ENCODE peak calls at places on chromosomes 11 and 22, in nine cellular contexts. P is dermis blood vessel endothelial cell; I is ELR; G is B cell; R is natural killer cell treated with Interleukin-12 subunit alpha and Interleukin-12 subunit beta and Interleukin-15 and Interleukin-18, amount 100 ng/mL, for 72 hours; S is BJ; Q is tibial nerve; M is HCT116; B is CD8-positive, alpha-beta memory T cell. L is an unnamed sample.

GRCh38 chr11:20024172-20024935 is 135.9 kb downstream of the DBX1 start:
- DNase-seq in P (no peak), I (no peak), G (no peak), R (no peak), S (no peak), Q (no peak), M (no peak), B (no peak), L (no peak)

GRCh38 chr11:62138630-62139425 is 15.0 kb downstream of the INCENP start:
- DNase-seq in P (no peak), I (no peak), G (no peak), R (no peak), S (no peak), Q (no peak), M (no peak), B (no peak), L (no peak)

GRCh38 chr11:747176-748006 is at the start of gene TALDO1:
- DNase-seq in P (peak), I (peak), G (peak), R (peak), S (peak), Q (peak), M (peak), B (peak), L (peak)

GRCh38 chr22:24542641-24543040 is 12.3 kb downstream of the GUCD1 start:
- DNase-seq in P (no peak), I (no peak), G (no peak), R (no peak), S (no peak), Q (no peak), M (no peak), B (no peak), L (no peak)

GRCh38 chr11:44973634-44974401 is 23.1 kb upstream of the TP53I11 start:
- DNase-seq in P (no peak), I (no peak), G (no peak), R (no peak), S (no peak), Q (no peak), M (no peak), B (no peak), L (no peak)

GRCh38 chr22:38120359-38121110 is 10.1 kb upstream of the BAIAP2L2 start:
- DNase-seq in P (no peak), I (no peak), G (no peak), R (peak), S (no peak), Q (no peak), M (no peak), B (no peak), L (no peak)

GRCh38 chr11:88814076-88814475 is 251.7 kb downstream of the GRM5 start:
- DNase-seq in P (no peak), I (no peak), G (no peak), R (no peak), S (no peak), Q (no peak), M (no peak), B (no peak), L (no peak)

GRCh38 chr11:96156379-96156722 is 186.6 kb downstream of the MAML2 start:
- DNase-seq in P (no peak), I (no peak), G (no peak), R (no peak), S (no peak), Q (no peak), M (no peak), B (no peak), L (no peak)

GRCh38 chr11:12744831-12745502 is 70.7 kb downstream of the TEAD1 start:
- DNase-seq in P (no peak), I (no peak), G (no peak), R (no peak), S (no peak), Q (no peak), M (no peak), B (no peak), L (no peak)

GRCh38 chr22:22171357-22172218 is 73.0 kb upstream of the VPREB1 start:
- DNase-seq in P (peak), I (peak), G (no peak), R (no peak), S (no peak), Q (no peak), M (peak), B (no peak), L (no peak)

GRCh38 chr11:33633251-33634003 is 67.2 kb downstream of the C11orf91 start:
- DNase-seq in P (no peak), I (peak), G (no peak), R (no peak), S (no peak), Q (no peak), M (peak), B (no peak), L (peak)

GRCh38 chr11:125371451-125371935 is 124.6 kb downstream of the FEZ1 start:
- DNase-seq in P (peak), I (no peak), G (no peak), R (no peak), S (no peak), Q (no peak), M (no peak), B (no peak), L (no peak)

GRCh38 chr22:25666308-25666707 is 75.7 kb upstream of the MYO18B start:
- DNase-seq in P (no peak), I (no peak), G (no peak), R (no peak), S (no peak), Q (no peak), M (no peak), B (no peak), L (no peak)

GRCh38 chr11:72758304-72758689 is 6.1 kb upstream of the ARAP1 start:
- DNase-seq in P (no peak), I (peak), G (no peak), R (no peak), S (no peak), Q (no peak), M (no peak), B (no peak), L (peak)

GRCh38 chr22:41410311-41410751 is 28.6 kb downstream of the TEF start:
- DNase-seq in P (no peak), I (no peak), G (no peak), R (no peak), S (no peak), Q (no peak), M (no peak), B (no peak), L (no peak)

GRCh38 chr22:39292561-39293074 is 26.8 kb downstream of the RPL3 start:
- DNase-seq in P (peak), I (peak), G (no peak), R (no peak), S (peak), Q (peak), M (peak), B (no peak), L (peak)

GRCh38 chr11:64322925-64323260 is 5.0 kb downstream of the PRDX5 start:
- DNase-seq in P (no peak), I (no peak), G (no peak), R (no peak), S (no peak), Q (no peak), M (no peak), B (no peak), L (no peak)

GRCh38 chr22:28939394-28939793 is 56.0 kb downstream of the ZNRF3 start:
- DNase-seq in P (no peak), I (no peak), G (no peak), R (no peak), S (no peak), Q (no peak), M (no peak), B (no peak), L (no peak)

GRCh38 chr11:1778141-1778911 is 14.6 kb upstream of the CTSD start:
- DNase-seq in P (no peak), I (no peak), G (no peak), R (no peak), S (no peak), Q (no peak), M (no peak), B (no peak), L (no peak)

GRCh38 chr11:70255717-70256116 is 14.8 kb upstream of the PPFIA1 start:
- DNase-seq in P (no peak), I (no peak), G (no peak), R (no peak), S (no peak), Q (no peak), M (no peak), B (no peak), L (no peak)

GRCh38 chr11:117005758-117006157 is 92.5 kb downstream of the SIK3 start:
- DNase-seq in P (no peak), I (no peak), G (no peak), R (no peak), S (no peak), Q (no peak), M (no peak), B (no peak), L (no peak)

GRCh38 chr11:93477684-93478234 is 65.4 kb downstream of the SMCO4 start:
- DNase-seq in P (peak), I (no peak), G (no peak), R (no peak), S (no peak), Q (no peak), M (no peak), B (no peak), L (peak)

GRCh38 chr11:64372802-64373597 is 14.0 kb downstream of the RPS6KA4 start:
- DNase-seq in P (peak), I (no peak), G (no peak), R (no peak), S (no peak), Q (no peak), M (peak), B (no peak), L (peak)

GRCh38 chr22:35596821-35597220 is 20.3 kb downstream of the MB start:
- DNase-seq in P (no peak), I (no peak), G (no peak), R (no peak), S (no peak), Q (no peak), M (no peak), B (no peak), L (no peak)

GRCh38 chr22:35838849-35839646 is 121.4 kb downstream of the APOL5 start:
- DNase-seq in P (peak), I (peak), G (no peak), R (no peak), S (no peak), Q (peak), M (peak), B (no peak), L (peak)

GRCh38 chr11:22734628-22735345 is 68.4 kb downstream of the GAS2 start:
- DNase-seq in P (no peak), I (peak), G (no peak), R (no peak), S (no peak), Q (no peak), M (no peak), B (no peak), L (no peak)

GRCh38 chr11:12185914-12186313 is 75.5 kb downstream of the MICAL2 start:
- DNase-seq in P (peak), I (no peak), G (no peak), R (no peak), S (no peak), Q (no peak), M (no peak), B (no peak), L (peak)

GRCh38 chr11:1834791-1835670 is at the start of gene SYT8:
- DNase-seq in P (no peak), I (no peak), G (no peak), R (no peak), S (no peak), Q (no peak), M (no peak), B (no peak), L (no peak)